ENCODE peak calls at places on chromosomes 2 and 18, in five cellular contexts. R, B, Z, K and J are unnamed samples.

GRCh38 chr2:18544171-18544570 is 16.3 kb downstream of the RDH14 start:
- DNase-seq in R (peak), B (no peak), Z (no peak), K (no peak), J (no peak)

GRCh38 chr2:176637497-176638166 is 368.4 kb downstream of the MTX2 start:
- DNase-seq in R (peak), B (no peak), Z (peak), K (no peak), J (no peak)

GRCh38 chr2:226031078-226031937 is 631.8 kb downstream of the NYAP2 start:
- DNase-seq in R (peak), B (no peak), Z (peak), K (no peak), J (peak)

GRCh38 chr2:179233626-179234430 is 30.8 kb downstream of the SESTD1 start:
- DNase-seq in R (no peak), B (no peak), Z (no peak), K (no peak), J (no peak)

GRCh38 chr18:24342347-24342746 is 55.3 kb downstream of the OSBPL1A start:
- DNase-seq in R (no peak), B (no peak), Z (no peak), K (no peak), J (no peak)

GRCh38 chr18:59743561-59743960 is 46.3 kb upstream of the CCBE1 start:
- DNase-seq in R (peak), B (no peak), Z (no peak), K (no peak), J (no peak)

GRCh38 chr18:21134895-21135294 is 23.3 kb upstream of the ROCK1 start:
- DNase-seq in R (peak), B (no peak), Z (no peak), K (no peak), J (no peak)

GRCh38 chr2:26251893-26252292 is 7.2 kb downstream of the HADHB start:
- DNase-seq in R (peak), B (no peak), Z (no peak), K (no peak), J (no peak)

GRCh38 chr2:19574788-19575260 is 216.4 kb upstream of the OSR1 start:
- DNase-seq in R (peak), B (no peak), Z (no peak), K (no peak), J (no peak)